ENCODE peak calls at places on chromosomes 16 and 17, in seven cellular contexts. One of them, this sample, is unnamed.

GRCh38 chr16:52051773-52052172 is 495.2 kb downstream of the TOX3 start:
- DNase-seq in astrocyte of the spinal cord: no peak
- DNase-seq in endothelial cell: no peak
- DNase-seq in WERI-Rb-1: no peak
- DNase-seq in heart left ventricle: no peak
- DNase-seq in neural crest cell: no peak
- DNase-seq in AG09309: no peak
- DNase-seq in this sample: no peak

GRCh38 chr16:70753694-70754325 is 47.1 kb downstream of the VAC14 start:
- DNase-seq in endothelial cell: no peak
- DNase-seq in heart left ventricle: no peak
- DNase-seq in neural crest cell: no peak
- DNase-seq in AG09309: no peak
- DNase-seq in WERI-Rb-1: no peak
- DNase-seq in astrocyte of the spinal cord: no peak
- DNase-seq in this sample: no peak

GRCh38 chr16:54180421-54181359 is 105.9 kb downstream of the IRX3 start:
- DNase-seq in endothelial cell: no peak
- DNase-seq in astrocyte of the spinal cord: no peak
- DNase-seq in heart left ventricle: no peak
- DNase-seq in WERI-Rb-1: no peak
- DNase-seq in AG09309: no peak
- DNase-seq in neural crest cell: no peak
- DNase-seq in this sample: no peak

GRCh38 chr17:80688994-80689635 is 144.5 kb downstream of the RPTOR start:
- DNase-seq in endothelial cell: no peak
- DNase-seq in neural crest cell: no peak
- DNase-seq in heart left ventricle: no peak
- DNase-seq in AG09309: no peak
- DNase-seq in astrocyte of the spinal cord: no peak
- DNase-seq in WERI-Rb-1: no peak
- DNase-seq in this sample: no peak

GRCh38 chr16:89917773-89918452 is 749 bp upstream of the MC1R start:
- DNase-seq in heart left ventricle: peak
- DNase-seq in endothelial cell: peak
- DNase-seq in WERI-Rb-1: peak
- DNase-seq in neural crest cell: peak
- DNase-seq in astrocyte of the spinal cord: peak
- DNase-seq in AG09309: no peak
- DNase-seq in this sample: no peak

GRCh38 chr17:80912451-80912850 is 79.2 kb upstream of the CHMP6 start:
- DNase-seq in WERI-Rb-1: no peak
- DNase-seq in neural crest cell: no peak
- DNase-seq in heart left ventricle: no peak
- DNase-seq in astrocyte of the spinal cord: no peak
- DNase-seq in endothelial cell: no peak
- DNase-seq in AG09309: no peak
- DNase-seq in this sample: no peak

GRCh38 chr17:4170639-4171280 is 27.8 kb downstream of the CYB5D2 start:
- DNase-seq in AG09309: no peak
- DNase-seq in endothelial cell: no peak
- DNase-seq in heart left ventricle: no peak
- DNase-seq in neural crest cell: no peak
- DNase-seq in WERI-Rb-1: no peak
- DNase-seq in astrocyte of the spinal cord: no peak
- DNase-seq in this sample: no peak

GRCh38 chr17:42720996-42721583 is 23.8 kb downstream of the EZH1 start:
- DNase-seq in astrocyte of the spinal cord: peak
- DNase-seq in endothelial cell: peak
- DNase-seq in AG09309: peak
- DNase-seq in WERI-Rb-1: peak
- DNase-seq in heart left ventricle: peak
- DNase-seq in neural crest cell: peak
- DNase-seq in this sample: no peak

GRCh38 chr17:7173687-7174602 is 5.2 kb downstream of the ASGR1 start:
- DNase-seq in endothelial cell: peak
- DNase-seq in neural crest cell: peak
- DNase-seq in heart left ventricle: peak
- DNase-seq in astrocyte of the spinal cord: peak
- DNase-seq in AG09309: no peak
- DNase-seq in WERI-Rb-1: no peak
- DNase-seq in this sample: no peak

GRCh38 chr16:12545292-12545610 is 258.4 kb downstream of the CPPED1 start:
- DNase-seq in neural crest cell: no peak
- DNase-seq in WERI-Rb-1: no peak
- DNase-seq in heart left ventricle: no peak
- DNase-seq in AG09309: no peak
- DNase-seq in endothelial cell: no peak
- DNase-seq in astrocyte of the spinal cord: no peak
- DNase-seq in this sample: no peak

GRCh38 chr17:6421700-6422604 is 13.0 kb downstream of the AIPL1 start:
- DNase-seq in heart left ventricle: peak
- DNase-seq in astrocyte of the spinal cord: peak
- DNase-seq in neural crest cell: peak
- DNase-seq in AG09309: no peak
- DNase-seq in endothelial cell: peak
- DNase-seq in WERI-Rb-1: peak
- DNase-seq in this sample: peak

GRCh38 chr16:14007460-14007859 is 63.7 kb upstream of the MRTFB start:
- DNase-seq in endothelial cell: no peak
- DNase-seq in astrocyte of the spinal cord: peak
- DNase-seq in neural crest cell: no peak
- DNase-seq in AG09309: peak
- DNase-seq in WERI-Rb-1: no peak
- DNase-seq in heart left ventricle: no peak
- DNase-seq in this sample: no peak

GRCh38 chr17:2542456-2542855 is 30.8 kb upstream of the METTL16 start:
- DNase-seq in astrocyte of the spinal cord: no peak
- DNase-seq in WERI-Rb-1: no peak
- DNase-seq in heart left ventricle: no peak
- DNase-seq in AG09309: no peak
- DNase-seq in endothelial cell: no peak
- DNase-seq in neural crest cell: no peak
- DNase-seq in this sample: no peak

GRCh38 chr17:17416400-17417360 is 60.1 kb upstream of the MED9 start:
- DNase-seq in neural crest cell: no peak
- DNase-seq in heart left ventricle: no peak
- DNase-seq in endothelial cell: no peak
- DNase-seq in WERI-Rb-1: no peak
- DNase-seq in astrocyte of the spinal cord: peak
- DNase-seq in AG09309: no peak
- DNase-seq in this sample: no peak

GRCh38 chr16:20430948-20431347 is 20.4 kb upstream of the ACSM2A start:
- DNase-seq in AG09309: no peak
- DNase-seq in WERI-Rb-1: no peak
- DNase-seq in neural crest cell: no peak
- DNase-seq in endothelial cell: no peak
- DNase-seq in astrocyte of the spinal cord: no peak
- DNase-seq in heart left ventricle: no peak
- DNase-seq in this sample: no peak

GRCh38 chr16:79168321-79168720 is 432.2 kb downstream of the MAF start:
- DNase-seq in WERI-Rb-1: no peak
- DNase-seq in neural crest cell: no peak
- DNase-seq in astrocyte of the spinal cord: no peak
- DNase-seq in endothelial cell: no peak
- DNase-seq in AG09309: no peak
- DNase-seq in heart left ventricle: no peak
- DNase-seq in this sample: no peak

GRCh38 chr16:20510323-20510722 is 59.0 kb downstream of the ACSM2A start:
- DNase-seq in endothelial cell: no peak
- DNase-seq in astrocyte of the spinal cord: no peak
- DNase-seq in heart left ventricle: peak
- DNase-seq in WERI-Rb-1: no peak
- DNase-seq in AG09309: no peak
- DNase-seq in neural crest cell: no peak
- DNase-seq in this sample: no peak

GRCh38 chr17:17032131-17032692 is 10.0 kb upstream of the MPRIP start:
- DNase-seq in neural crest cell: no peak
- DNase-seq in heart left ventricle: peak
- DNase-seq in astrocyte of the spinal cord: peak
- DNase-seq in WERI-Rb-1: peak
- DNase-seq in AG09309: peak
- DNase-seq in endothelial cell: no peak
- DNase-seq in this sample: no peak

GRCh38 chr16:50718761-50719400 is 23.0 kb upstream of the CYLD start:
- DNase-seq in astrocyte of the spinal cord: no peak
- DNase-seq in AG09309: no peak
- DNase-seq in heart left ventricle: no peak
- DNase-seq in WERI-Rb-1: no peak
- DNase-seq in endothelial cell: no peak
- DNase-seq in neural crest cell: no peak
- DNase-seq in this sample: no peak

GRCh38 chr16:88857728-88858339 is 907 bp downstream of the TRAPPC2L start:
- DNase-seq in neural crest cell: peak
- DNase-seq in WERI-Rb-1: peak
- DNase-seq in astrocyte of the spinal cord: peak
- DNase-seq in endothelial cell: peak
- DNase-seq in AG09309: peak
- DNase-seq in heart left ventricle: peak
- DNase-seq in this sample: no peak
- TF ChIP-seq CTCF in neural crest cell: peak
- TF ChIP-seq CTCF in WERI-Rb-1: peak
- TF ChIP-seq CTCF in astrocyte of the spinal cord: peak
- TF ChIP-seq CTCF in endothelial cell: peak
- TF ChIP-seq CTCF in AG09309: peak
- TF ChIP-seq CTCF in heart left ventricle: peak
- TF ChIP-seq CTCF in this sample: peak

DNA sequence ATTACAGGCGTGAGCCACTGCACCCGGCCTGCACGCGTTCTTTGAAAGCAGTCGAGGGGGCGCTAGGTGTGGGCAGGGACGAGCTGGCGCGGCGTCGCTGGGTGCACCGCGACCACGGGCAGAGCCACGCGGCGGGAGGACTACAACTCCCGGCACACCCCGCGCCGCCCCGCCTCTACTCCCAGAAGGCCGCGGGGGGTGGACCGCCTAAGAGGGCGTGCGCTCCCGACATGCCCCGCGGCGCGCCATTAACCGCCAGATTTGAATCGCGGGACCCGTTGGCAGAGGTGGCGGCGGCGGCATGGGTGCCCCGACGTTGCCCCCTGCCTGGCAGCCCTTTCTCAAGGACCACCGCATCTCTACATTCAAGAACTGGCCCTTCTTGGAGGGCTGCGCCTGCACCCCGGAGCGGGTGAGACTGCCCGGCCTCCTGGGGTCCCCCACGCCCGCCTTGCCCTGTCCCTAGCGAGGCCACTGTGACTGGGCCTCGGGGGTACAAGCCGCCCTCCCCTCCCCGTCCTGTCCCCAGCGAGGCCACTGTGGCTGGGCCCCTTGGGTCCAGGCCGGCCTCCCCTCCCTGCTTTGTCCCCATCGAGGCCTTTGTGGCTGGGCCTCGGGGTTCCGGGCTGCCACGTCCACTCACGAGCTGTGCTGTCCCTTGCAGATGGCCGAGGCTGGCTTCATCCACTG is at the start of gene BIRC5:
- DNase-seq in astrocyte of the spinal cord: peak
- DNase-seq in AG09309: peak
- DNase-seq in WERI-Rb-1: peak
- DNase-seq in heart left ventricle: peak
- DNase-seq in neural crest cell: peak
- DNase-seq in endothelial cell: peak
- DNase-seq in this sample: peak
- TF ChIP-seq CTCF in astrocyte of the spinal cord: no peak
- TF ChIP-seq CTCF in AG09309: no peak
- TF ChIP-seq CTCF in WERI-Rb-1: no peak
- TF ChIP-seq CTCF in heart left ventricle: no peak
- TF ChIP-seq CTCF in neural crest cell: no peak
- TF ChIP-seq CTCF in endothelial cell: no peak
- TF ChIP-seq CTCF in this sample: no peak

GRCh38 chr16:22198547-22199293 is 7.4 kb upstream of the EEF2K start:
- DNase-seq in AG09309: no peak
- DNase-seq in astrocyte of the spinal cord: no peak
- DNase-seq in WERI-Rb-1: peak
- DNase-seq in heart left ventricle: no peak
- DNase-seq in endothelial cell: no peak
- DNase-seq in neural crest cell: no peak
- DNase-seq in this sample: no peak
- TF ChIP-seq CTCF in AG09309: peak
- TF ChIP-seq CTCF in astrocyte of the spinal cord: peak
- TF ChIP-seq CTCF in WERI-Rb-1: peak
- TF ChIP-seq CTCF in heart left ventricle: no peak
- TF ChIP-seq CTCF in endothelial cell: no peak
- TF ChIP-seq CTCF in neural crest cell: no peak
- TF ChIP-seq CTCF in this sample: no peak

GRCh38 chr16:3715430-3715829 is 1.9 kb downstream of the TRAP1 start:
- DNase-seq in AG09309: no peak
- DNase-seq in endothelial cell: no peak
- DNase-seq in WERI-Rb-1: no peak
- DNase-seq in neural crest cell: no peak
- DNase-seq in astrocyte of the spinal cord: no peak
- DNase-seq in heart left ventricle: no peak
- DNase-seq in this sample: no peak

GRCh38 chr16:3716831-3717234 is 491 bp downstream of the TRAP1 start:
- DNase-seq in neural crest cell: no peak
- DNase-seq in heart left ventricle: no peak
- DNase-seq in astrocyte of the spinal cord: no peak
- DNase-seq in WERI-Rb-1: peak
- DNase-seq in endothelial cell: peak
- DNase-seq in AG09309: no peak
- DNase-seq in this sample: no peak

GRCh38 chr16:3718019-3718391 is 681 bp upstream of the TRAP1 start:
- DNase-seq in AG09309: no peak
- DNase-seq in astrocyte of the spinal cord: peak
- DNase-seq in neural crest cell: no peak
- DNase-seq in endothelial cell: no peak
- DNase-seq in WERI-Rb-1: no peak
- DNase-seq in heart left ventricle: no peak
- DNase-seq in this sample: no peak

GRCh38 chr16:3718628-3719027 is 1.3 kb upstream of the TRAP1 start:
- DNase-seq in astrocyte of the spinal cord: no peak
- DNase-seq in heart left ventricle: no peak
- DNase-seq in neural crest cell: no peak
- DNase-seq in endothelial cell: no peak
- DNase-seq in AG09309: no peak
- DNase-seq in WERI-Rb-1: no peak
- DNase-seq in this sample: no peak

DNA sequence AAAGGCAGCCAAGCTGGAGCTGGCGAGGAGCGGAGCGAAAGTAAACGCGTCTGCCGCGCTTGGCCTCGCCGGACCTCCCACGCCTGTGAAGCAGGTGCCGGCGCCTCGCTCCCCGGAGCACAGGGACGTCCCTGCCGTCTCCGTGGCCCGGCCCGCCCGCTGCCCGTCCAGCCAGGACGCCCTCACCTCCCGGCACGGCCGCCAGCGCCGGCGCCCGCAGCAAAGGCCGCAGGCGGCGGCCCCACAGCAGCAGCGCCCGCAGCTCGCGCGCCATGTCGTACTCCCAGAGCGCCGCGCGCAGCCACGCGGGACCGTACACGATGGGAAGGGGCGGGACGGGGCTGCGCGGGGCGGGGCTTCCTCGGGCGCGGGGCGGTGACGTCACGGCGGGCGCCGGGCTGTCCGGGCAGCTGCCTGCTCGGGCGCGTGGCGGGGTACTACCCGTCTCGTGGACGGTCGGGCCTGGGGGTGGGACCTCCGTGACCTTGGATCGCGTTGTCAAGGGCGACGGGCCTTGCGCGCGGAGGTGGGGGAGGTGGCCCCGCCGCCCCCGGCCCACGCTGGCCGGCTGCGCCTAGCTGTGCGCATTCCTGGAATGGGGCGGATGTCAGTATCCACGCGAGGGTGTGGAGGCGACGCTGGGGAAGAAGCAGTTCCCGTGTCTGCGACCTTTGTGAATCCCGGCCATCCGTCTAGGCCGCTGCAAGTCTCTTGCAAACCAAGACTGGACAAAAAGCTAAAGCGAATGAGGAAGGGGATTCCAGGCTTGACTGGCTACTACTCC is at the start of gene TRAP1:
- DNase-seq in endothelial cell: peak
- DNase-seq in astrocyte of the spinal cord: peak
- DNase-seq in neural crest cell: peak
- DNase-seq in heart left ventricle: peak
- DNase-seq in WERI-Rb-1: peak
- DNase-seq in AG09309: peak
- DNase-seq in this sample: peak
- TF ChIP-seq CTCF in endothelial cell: no peak
- TF ChIP-seq CTCF in astrocyte of the spinal cord: no peak
- TF ChIP-seq CTCF in neural crest cell: no peak
- TF ChIP-seq CTCF in heart left ventricle: no peak
- TF ChIP-seq CTCF in WERI-Rb-1: no peak
- TF ChIP-seq CTCF in AG09309: no peak
- TF ChIP-seq CTCF in this sample: no peak

This sample was measured in D721Med.